ENCODE peak calls at places on chromosomes 16 and 17, in seven cellular contexts. U, H, X, B, S, L and K are unnamed samples.

GRCh38 chr16:15602285-15603044 is 40.5 kb downstream of the MARF1 start:
- DNase-seq in L (no peak), X (no peak), H (no peak), S (no peak), B (no peak), U (no peak), K (no peak)

GRCh38 chr16:17571499-17572093 is 100.8 kb upstream of the XYLT1 start:
- DNase-seq in L (no peak), U (no peak), B (no peak), S (no peak), X (no peak), H (no peak), K (no peak)

GRCh38 chr17:27533068-27533397 is 76.8 kb downstream of the KSR1 start:
- DNase-seq in B (no peak), L (no peak), H (no peak), U (no peak), S (no peak), X (no peak), K (no peak)

GRCh38 chr17:76153202-76153601 is 12.2 kb upstream of the FOXJ1 start:
- DNase-seq in L (peak; percentile 8), U (no peak), H (no peak), B (no peak), X (no peak), S (no peak), K (no peak)

GRCh38 chr17:79075433-79075805 is 795 bp downstream of the ENGASE start:
- DNase-seq in H (no peak), L (no peak), B (no peak), S (peak; percentile 56), X (no peak), U (no peak), K (no peak)

GRCh38 chr16:27529962-27530361 is 19.8 kb downstream of the GTF3C1 start:
- DNase-seq in S (peak; percentile 62), X (no peak), B (no peak), U (peak; percentile 82), H (no peak), L (no peak), K (no peak)

GRCh38 chr17:8859804-8860430 is 7.6 kb downstream of the PIK3R6 start:
- DNase-seq in B (no peak), U (no peak), S (peak; percentile 62), X (no peak), L (no peak), H (no peak), K (no peak)

GRCh38 chr16:87661561-87661960 is 59.3 kb downstream of the JPH3 start:
- DNase-seq in S (peak; percentile 69), L (peak; percentile 38), H (no peak), U (peak; percentile 43), X (no peak), B (peak; percentile 29), K (no peak)

GRCh38 chr16:53504665-53505064 is 1.7 kb upstream of the AKTIP start:
- DNase-seq in L (peak; percentile 45), H (peak; percentile 42), U (peak; percentile 46), B (no peak), S (peak; percentile 59), X (no peak), K (no peak)

DNA sequence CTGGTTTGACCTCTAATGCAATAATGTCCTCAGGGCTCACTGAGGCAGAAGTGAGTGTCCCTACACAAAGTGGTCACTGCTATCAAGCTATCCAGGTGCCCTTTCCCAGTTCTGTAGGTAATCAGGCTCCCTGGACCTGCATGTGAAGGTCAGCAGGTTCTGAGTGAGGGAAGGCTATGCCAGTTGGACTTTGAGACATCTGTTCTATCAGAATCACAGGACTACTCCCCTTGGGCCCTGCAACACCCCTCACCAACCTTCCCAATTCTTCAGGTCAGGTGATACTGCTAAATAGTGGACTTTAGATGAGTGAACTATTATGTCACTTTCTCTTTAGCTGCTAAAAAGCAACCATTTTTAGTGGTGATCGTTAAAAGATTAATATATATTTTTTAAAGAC is 37.6 kb downstream of the ZZEF1 start:
- DNase-seq in S (no peak), L (no peak), H (no peak), B (no peak), U (no peak), X (no peak), K (no peak)
- H3K27ac ChIP-seq in S (no peak overlapping the region), L (no peak overlapping the region), H (no peak overlapping the region), B (no peak overlapping the region), U (peak overlapping the region; percentile 22), X (no peak overlapping the region), K (no peak overlapping the region)

GRCh38 chr17:57811633-57812280 is 38.1 kb downstream of the MRPS23 start:
- DNase-seq in H (no peak), U (no peak), L (no peak), X (no peak), B (no peak), S (no peak), K (no peak)

GRCh38 chr17:57808882-57809281 is 41.0 kb downstream of the MRPS23 start:
- DNase-seq in U (no peak), H (no peak), X (no peak), S (no peak), B (no peak), L (no peak), K (no peak)

GRCh38 chr17:57806083-57806830 is 43.6 kb downstream of the MRPS23 start:
- DNase-seq in S (no peak), U (no peak), X (no peak), L (no peak), B (no peak), H (no peak), K (no peak)

GRCh38 chr17:57809879-57810278 is 40.0 kb downstream of the MRPS23 start:
- DNase-seq in B (no peak), H (no peak), U (no peak), X (no peak), L (no peak), S (no peak), K (no peak)

DNA sequence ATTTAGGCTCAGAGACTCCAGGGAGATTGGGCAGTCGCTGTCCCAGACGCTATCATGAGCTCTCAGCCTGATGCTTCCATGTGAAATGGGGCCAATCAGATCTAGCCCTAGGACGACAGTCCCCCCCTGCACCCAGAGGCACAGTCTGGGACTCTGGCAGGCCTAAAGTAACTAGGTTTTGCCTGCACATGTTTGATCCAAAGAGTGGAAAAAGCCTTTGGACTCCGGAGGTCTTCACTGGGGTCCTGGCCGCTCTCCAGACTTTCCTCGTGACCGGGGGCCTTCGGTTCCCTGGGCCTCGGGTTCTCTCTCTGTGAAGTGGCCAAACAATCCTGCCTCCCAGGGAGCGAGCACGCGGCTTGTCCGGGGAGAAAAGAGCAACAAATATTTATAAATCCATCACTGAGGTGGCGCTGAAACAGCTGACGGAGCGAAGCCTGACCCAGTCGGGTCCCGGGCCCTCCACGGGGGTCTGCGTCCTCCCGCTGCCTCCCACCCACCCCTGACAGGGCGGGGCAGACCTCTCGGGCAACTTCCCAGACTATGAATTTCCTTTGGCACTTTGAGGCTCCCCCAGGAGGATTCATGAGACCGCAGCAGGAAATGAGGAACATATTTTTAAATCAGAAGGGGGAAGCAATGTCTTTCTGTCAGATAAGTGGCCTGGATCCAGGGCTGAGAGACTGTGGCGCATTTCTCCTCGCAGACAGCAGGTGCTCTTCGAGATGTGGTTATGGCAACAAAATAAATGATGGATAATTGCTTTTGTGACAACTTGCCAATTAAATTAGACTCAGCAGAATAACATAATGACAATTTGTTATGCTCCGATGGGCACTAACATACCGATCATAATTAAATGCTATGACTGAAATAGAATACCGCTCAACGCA is 38.9 kb downstream of the MRPS23 start:
- DNase-seq in S (peak; percentile 52), B (no peak), U (peak; percentile 4), H (no peak), X (no peak), L (peak; percentile 43), K (no peak)
- H3K27ac ChIP-seq in S (no peak overlapping the region), B (no peak overlapping the region), U (no peak overlapping the region), H (no peak overlapping the region), X (peak overlapping the region; percentile 47), L (peak overlapping the region; percentile 78), K (no peak overlapping the region)

GRCh38 chr17:40243756-40244155 is 24.7 kb downstream of the WIPF2 start:
- DNase-seq in U (no peak), B (no peak), L (no peak), X (no peak), H (no peak), S (peak; percentile 55), K (no peak)

GRCh38 chr17:40244255-40244654 is 25.2 kb downstream of the WIPF2 start:
- DNase-seq in L (no peak), X (no peak), U (no peak), S (no peak), H (no peak), B (no peak), K (no peak)

GRCh38 chr17:40242774-40243173 is 23.7 kb downstream of the WIPF2 start:
- DNase-seq in H (no peak), L (no peak), S (peak; percentile 68), B (no peak), X (no peak), U (no peak), K (no peak)

DNA sequence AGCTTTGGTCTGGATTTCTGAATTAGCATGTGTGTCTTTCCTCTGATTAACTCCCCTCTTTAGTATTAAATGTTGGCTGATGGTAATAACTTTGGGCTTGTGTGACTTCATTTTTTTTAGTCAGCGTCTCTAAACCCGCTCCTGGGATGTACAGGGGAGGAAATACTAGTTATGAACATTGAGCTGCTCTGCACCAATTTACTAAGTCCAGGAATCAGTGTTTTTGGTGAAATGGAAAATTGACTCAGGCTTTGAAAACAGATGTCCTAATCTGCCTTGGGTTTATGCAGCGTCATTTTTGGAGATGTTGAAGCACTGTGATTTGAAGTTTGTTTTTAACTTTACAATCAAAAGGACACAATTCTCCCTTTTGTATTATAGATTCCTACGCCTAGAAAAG is 22.3 kb downstream of the WIPF2 start:
- DNase-seq in L (no peak), X (no peak), B (no peak), U (no peak), H (no peak), S (peak; percentile 37), K (no peak)
- H3K27ac ChIP-seq in L (no peak overlapping the region), X (no peak overlapping the region), B (no peak overlapping the region), U (no peak overlapping the region), H (no peak overlapping the region), S (peak overlapping the region; percentile 14), K (peak overlapping the region; percentile 44)

GRCh38 chr16:19574625-19575024 is 19.1 kb downstream of the VPS35L start:
- DNase-seq in S (no peak), X (no peak), B (no peak), L (no peak), H (no peak), U (no peak), K (no peak)
- H3K27ac ChIP-seq in S (no peak overlapping the region), X (no peak overlapping the region), B (no peak overlapping the region), L (no peak overlapping the region), H (no peak overlapping the region), U (no peak overlapping the region), K (peak overlapping the region; percentile 64)